ENCODE peak calls at places on chromosomes 16 and 17, in seven cellular contexts. F is epithelial cell of proximal tubule; K is foreskin fibroblast; L is activated CD8-positive, alpha-beta T cell treated with anti-CD3 and anti-CD28 coated beads for 36 hours; Z is AG09309; V is fibroblast of lung; Y is fibroblast of the aortic adventitia. H is an unnamed sample.

GRCh38 chr17:41467546-41467945 is 360 bp upstream of the KRT32 start:
- DNase-seq in V (no peak), Z (no peak), L (no peak), F (no peak), Y (peak; percentile 43), K (no peak), H (no peak)

GRCh38 chr17:6523330-6523729 is 33.0 kb downstream of the PITPNM3 start:
- DNase-seq in V (peak; percentile 14), K (peak; percentile 28), Z (no peak), L (no peak), F (peak; percentile 78), Y (no peak), H (peak; percentile 49)

GRCh38 chr16:89154390-89155183 is 17.0 kb upstream of the CDH15 start:
- DNase-seq in L (no peak), K (no peak), V (no peak), F (no peak), Y (no peak), Z (no peak), H (no peak)

GRCh38 chr16:87561200-87562105 is 40.9 kb upstream of the JPH3 start:
- DNase-seq in L (no peak), Z (no peak), Y (no peak), K (no peak), F (no peak), V (no peak), H (no peak)

GRCh38 chr17:8221663-8222379 is 11.4 kb upstream of the AURKB start:
- DNase-seq in L (peak; percentile 94), K (peak; percentile 69), V (peak; percentile 93), Y (peak; percentile 95), Z (peak; percentile 67), F (peak; percentile 56), H (peak; percentile 92)

GRCh38 chr16:74829637-74830036 is 55.0 kb upstream of the FA2H start:
- DNase-seq in L (no peak), K (no peak), Y (no peak), F (no peak), V (peak; percentile 14), Z (no peak), H (no peak)

GRCh38 chr17:15414502-15415348 is 52.7 kb downstream of the CDRT4 start:
- DNase-seq in F (no peak), Y (no peak), V (no peak), K (no peak), Z (no peak), L (no peak), H (peak; percentile 91)

GRCh38 chr17:57499648-57500049 is 243.3 kb downstream of the MSI2 start:
- DNase-seq in K (no peak), Y (no peak), L (peak; percentile 10), V (no peak), Z (no peak), F (no peak), H (no peak)

GRCh38 chr16:68408428-68408827 is 39.9 kb downstream of the SMPD3 start:
- DNase-seq in F (no peak), Y (no peak), L (no peak), Z (no peak), K (no peak), V (no peak), H (no peak)

GRCh38 chr16:2826591-2827480 is 3.3 kb upstream of the ZG16B start:
- DNase-seq in L (no peak), F (no peak), V (no peak), Y (no peak), K (no peak), Z (no peak), H (peak; percentile 48)

GRCh38 chr16:8632675-8633182 is 11.2 kb downstream of the METTL22 start:
- DNase-seq in Y (no peak), Z (no peak), L (no peak), K (no peak), V (no peak), F (no peak), H (peak; percentile 70)

GRCh38 chr17:7223375-7223774 is 3.6 kb downstream of the ACADVL start:
- DNase-seq in F (no peak), Z (no peak), K (no peak), Y (no peak), L (no peak), V (no peak), H (no peak)

GRCh38 chr17:22512506-22512905 is 820.2 kb downstream of the KCNJ18 start:
- DNase-seq in V (no peak), L (no peak), Z (no peak), Y (no peak), K (no peak), F (no peak), H (no peak)

GRCh38 chr17:6800422-6801027 is 24.5 kb downstream of the FBXO39 start:
- DNase-seq in F (no peak), V (no peak), K (no peak), L (no peak), Y (no peak), Z (no peak), H (no peak)

GRCh38 chr17:68398731-68399637 is 58.3 kb downstream of the WIPI1 start:
- DNase-seq in Z (no peak), F (no peak), V (peak; percentile 86), L (peak; percentile 64), Y (peak; percentile 76), K (peak; percentile 77), H (peak; percentile 70)

GRCh38 chr17:63139356-63139755 is 173.3 kb downstream of the TANC2 start:
- DNase-seq in L (no peak), Z (no peak), V (no peak), K (no peak), F (no peak), Y (no peak), H (no peak)

GRCh38 chr17:57164814-57165213 is 79.8 kb downstream of the AKAP1 start:
- DNase-seq in K (no peak), Z (no peak), V (no peak), L (no peak), Y (no peak), F (no peak), H (no peak)

GRCh38 chr16:85659805-85660511 is 28.8 kb downstream of the GINS2 start:
- DNase-seq in Y (peak; percentile 39), K (peak; percentile 32), L (peak; percentile 83), V (peak; percentile 50), Z (no peak), F (no peak), H (peak; percentile 75)

GRCh38 chr17:69358688-69359596 is 32.0 kb upstream of the ABCA5 start:
- DNase-seq in F (no peak), K (no peak), L (peak; percentile 47), Y (no peak), Z (no peak), V (no peak), H (no peak)

GRCh38 chr17:44872131-44872768 is 24.6 kb downstream of the HIGD1B start:
- DNase-seq in V (no peak), K (no peak), Y (peak; percentile 10), L (no peak), Z (no peak), F (no peak), H (peak; percentile 94)

GRCh38 chr17:57578608-57578990 is 166.5 kb downstream of the CCDC182 start:
- DNase-seq in K (no peak), F (no peak), V (peak; percentile 73), Z (no peak), L (no peak), Y (peak; percentile 38), H (no peak)

GRCh38 chr17:43587647-43588046 is 41.5 kb upstream of the ETV4 start:
- DNase-seq in K (no peak), L (no peak), V (no peak), Z (no peak), F (no peak), Y (no peak), H (no peak)

GRCh38 chr16:1548234-1548633 is 14.8 kb downstream of the TMEM204 start:
- DNase-seq in Y (peak; percentile 52), K (no peak), V (no peak), L (no peak), Z (no peak), F (no peak), H (no peak)

DNA sequence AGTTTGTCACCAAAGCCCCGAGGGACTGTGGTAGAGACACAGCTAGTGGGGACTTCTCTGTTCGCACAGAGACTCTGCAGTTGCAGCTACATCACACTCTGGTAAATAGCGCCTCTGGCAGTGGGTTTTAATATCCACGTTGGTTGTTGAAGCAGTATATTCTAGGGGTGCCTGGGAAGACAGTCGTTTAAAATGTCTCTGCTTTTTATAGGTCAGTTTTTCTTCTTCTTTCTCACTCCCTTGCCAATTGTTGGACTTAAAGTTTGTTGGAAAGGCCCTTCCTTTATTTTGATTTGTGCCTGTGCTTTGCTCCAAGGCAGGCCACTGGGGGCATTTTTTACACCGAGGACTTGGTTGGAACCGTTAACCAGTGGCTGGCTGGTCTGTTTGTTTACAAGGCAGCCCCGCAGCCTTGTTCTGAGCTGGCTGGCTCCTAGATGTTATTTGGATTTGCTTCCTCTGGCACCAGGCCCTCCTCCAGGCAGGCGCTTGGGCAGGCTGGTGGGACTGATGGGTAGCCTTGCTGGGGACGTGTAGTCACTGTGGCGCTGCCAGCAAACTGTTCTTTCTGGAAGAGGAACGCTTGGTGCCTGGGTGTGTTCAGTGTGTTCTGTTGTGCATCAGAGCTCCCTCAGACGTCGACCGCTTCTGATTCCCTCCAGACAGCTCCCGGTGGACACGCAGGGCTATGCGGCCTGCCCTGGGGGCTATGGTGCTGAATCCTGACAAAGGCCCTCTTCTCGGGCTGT is 218.2 kb upstream of the CHMP6 start:
- DNase-seq in L (peak; percentile 29), Z (no peak), V (peak; percentile 66), K (peak; percentile 24), F (no peak), Y (peak; percentile 18), H (peak; percentile 98)
- TF ChIP-seq CTCF in L (no peak), Z (peak; percentile 25), V (peak; percentile 16), K (no peak), F (no peak), Y (no peak), H (no peak)

DNA sequence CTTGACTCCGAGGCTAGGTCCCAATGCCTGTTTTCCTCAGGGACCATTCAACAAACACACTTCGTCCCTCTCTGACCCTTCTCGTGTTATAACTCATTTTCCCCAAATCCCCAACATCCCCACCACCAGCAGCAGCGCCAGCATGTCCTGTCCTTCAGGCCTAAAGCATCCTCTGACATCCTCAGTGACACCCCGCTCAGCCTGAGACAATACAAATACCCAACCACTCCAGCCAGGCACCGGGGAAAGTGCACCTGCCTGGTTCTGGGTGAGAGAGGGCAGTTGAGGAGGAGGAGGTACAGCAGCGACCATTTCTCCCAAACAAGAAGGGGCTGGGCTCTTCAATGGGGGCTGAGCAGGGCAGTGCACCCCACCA is 4.7 kb downstream of the MNT start:
- DNase-seq in F (no peak), Y (no peak), K (no peak), V (no peak), L (no peak), Z (no peak), H (peak; percentile 67)
- TF ChIP-seq CTCF in F (no peak), Y (no peak), K (no peak), V (no peak), L (no peak), Z (no peak), H (no peak)

GRCh38 chr16:23901178-23902131 is 65.7 kb downstream of the PRKCB start:
- DNase-seq in L (no peak), K (no peak), Z (no peak), V (no peak), F (no peak), Y (no peak), H (no peak)
- TF ChIP-seq CTCF in L (no peak), K (no peak), Z (no peak), V (no peak), F (no peak), Y (no peak), H (no peak)

DNA sequence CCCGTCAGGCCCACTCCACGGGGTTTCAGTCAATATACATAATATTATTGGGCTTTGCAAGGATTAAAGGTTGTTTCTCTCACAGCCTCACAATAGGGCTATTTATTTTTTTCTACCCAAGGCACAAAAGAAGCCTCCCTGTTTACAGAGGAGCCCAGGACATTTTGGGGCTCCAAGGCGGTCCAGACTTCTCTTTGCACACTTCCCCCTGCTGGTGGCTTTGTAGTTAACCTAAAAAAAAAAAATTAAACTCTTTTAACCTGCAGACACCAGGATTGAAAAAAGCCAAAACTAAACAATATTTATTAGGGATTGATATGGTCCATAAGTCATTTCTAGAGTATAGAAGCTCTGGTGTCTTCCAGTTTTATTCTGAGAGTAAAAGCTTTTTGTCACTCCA is 169.7 kb upstream of the ZFHX3 start:
- DNase-seq in L (no peak), Y (no peak), V (no peak), F (no peak), Z (no peak), K (no peak), H (no peak)
- TF ChIP-seq CTCF in L (no peak), Y (no peak), V (peak; percentile 5), F (peak; percentile 39), Z (peak; percentile 23), K (no peak), H (no peak)

H was measured in sigmoid colon.